ENCODE peak calls at places on chromosomes 12 and 14, in eight cellular contexts. W is WTC11; T is Panc1; C is PC-3; M is heart left ventricle; N is dorsolateral prefrontal cortex; Y is activated CD8-positive, alpha-beta T cell treated with anti-CD3 and anti-CD28 coated beads for 36 hours; U is uterus. V is an unnamed sample.

GRCh38 chr12:101235686-101236085 is 25.6 kb upstream of the SLC5A8 start:
- DNase-seq in M (no peak), N (no peak), T (no peak), U (no peak), Y (no peak), C (no peak), W (no peak), V (no peak)

GRCh38 chr12:15525414-15525813 is 203.1 kb downstream of the PTPRO start:
- DNase-seq in C (no peak), T (no peak), W (no peak), Y (no peak), U (no peak), M (no peak), N (no peak), V (no peak)

GRCh38 chr12:21894792-21895392 is 46.3 kb downstream of the ABCC9 start:
- DNase-seq in M (no peak), Y (no peak), C (no peak), U (no peak), N (no peak), W (no peak), T (no peak), V (no peak)

GRCh38 chr12:129676411-129676810 is 227.4 kb downstream of the TMEM132D start:
- DNase-seq in T (no peak), U (no peak), C (no peak), M (no peak), N (peak), W (no peak), Y (no peak), V (no peak)

GRCh38 chr14:66359500-66359899 is 126.7 kb upstream of the CCDC196 start:
- DNase-seq in W (no peak), U (peak), N (no peak), M (no peak), T (no peak), C (peak), Y (peak), V (peak)

GRCh38 chr14:28765169-28765906 is 1.2 kb upstream of the FOXG1 start:
- DNase-seq in M (no peak), U (no peak), W (no peak), Y (no peak), C (no peak), N (no peak), T (no peak), V (no peak)

GRCh38 chr12:108611884-108612415 is 14.1 kb upstream of the TMEM119 start:
- DNase-seq in T (no peak), Y (peak), W (peak), C (peak), M (no peak), N (no peak), U (no peak), V (peak)

GRCh38 chr12:42003031-42003430 is 141.6 kb downstream of the GXYLT1 start:
- DNase-seq in N (no peak), M (no peak), T (no peak), Y (no peak), W (no peak), U (no peak), C (no peak), V (no peak)

GRCh38 chr14:81613341-81614045 is 79.8 kb upstream of the SEL1L start:
- DNase-seq in N (no peak), C (no peak), M (no peak), W (no peak), T (no peak), Y (no peak), U (no peak), V (no peak)

GRCh38 chr12:104649217-104649834 is 192.6 kb downstream of the CHST11 start:
- DNase-seq in U (no peak), Y (no peak), M (no peak), T (no peak), N (no peak), W (no peak), C (no peak), V (no peak)

GRCh38 chr14:105168496-105168978 is at the start of gene JAG2:
- DNase-seq in T (no peak), U (no peak), C (peak), M (peak), N (no peak), W (peak), Y (peak), V (no peak)

GRCh38 chr12:28583771-28584261 is 393.6 kb downstream of the CCDC91 start:
- DNase-seq in W (no peak), U (no peak), T (no peak), C (peak), N (no peak), M (no peak), Y (no peak), V (no peak)

GRCh38 chr12:8045952-8046944 is 13.7 kb downstream of the FOXJ2 start:
- DNase-seq in C (peak), M (peak), W (peak), Y (peak), T (peak), N (peak), U (peak), V (peak)

GRCh38 chr12:109358154-109358869 is 10.6 kb downstream of the MYO1H start:
- DNase-seq in Y (peak), M (no peak), N (no peak), U (no peak), T (no peak), W (no peak), C (no peak), V (no peak)

GRCh38 chr12:1879633-1880032 is 38.8 kb downstream of the CACNA2D4 start:
- DNase-seq in U (no peak), C (no peak), M (no peak), W (no peak), Y (no peak), T (no peak), N (no peak), V (no peak)

GRCh38 chr12:94798107-94798506 is 147.8 kb upstream of the TMCC3 start:
- DNase-seq in N (no peak), U (no peak), W (no peak), C (no peak), Y (no peak), T (no peak), M (no peak), V (no peak)

GRCh38 chr12:124537525-124538193 is 29.8 kb downstream of the NCOR2 start:
- DNase-seq in T (no peak), N (peak), M (peak), C (no peak), U (no peak), W (no peak), Y (no peak), V (no peak)

GRCh38 chr14:50804181-50804721 is 26.7 kb downstream of the NIN start:
- DNase-seq in M (no peak), U (no peak), T (no peak), N (no peak), W (no peak), C (no peak), Y (no peak), V (no peak)

GRCh38 chr12:64142382-64142781 is 79.7 kb downstream of the KICS2 start:
- DNase-seq in N (no peak), M (no peak), Y (no peak), C (no peak), U (no peak), W (no peak), T (no peak), V (no peak)

GRCh38 chr14:99513946-99514551 is 32.8 kb downstream of the CCNK start:
- DNase-seq in M (peak), Y (no peak), T (no peak), U (no peak), N (peak), C (no peak), W (peak), V (no peak)

GRCh38 chr14:57266060-57266459 is 2.6 kb downstream of the EXOC5 start:
- DNase-seq in N (no peak), U (no peak), W (no peak), M (no peak), C (peak), Y (no peak), T (no peak), V (no peak)

GRCh38 chr14:78254911-78255431 is 84.8 kb downstream of the NRXN3 start:
- DNase-seq in W (no peak), M (no peak), T (no peak), Y (peak), N (no peak), C (peak), U (no peak), V (no peak)

GRCh38 chr12:49014547-49014946 is 4.0 kb downstream of the PRKAG1 start:
- DNase-seq in N (no peak), M (peak), T (no peak), Y (no peak), C (peak), U (no peak), W (no peak), V (no peak)

GRCh38 chr14:101077511-101078074 is 174.1 kb upstream of the RTL1 start:
- DNase-seq in U (no peak), T (no peak), C (no peak), N (peak), M (no peak), W (peak), Y (peak), V (peak)

GRCh38 chr12:93847517-93848452 is 170.6 kb downstream of the CRADD start:
- DNase-seq in M (no peak), W (no peak), U (no peak), C (no peak), T (no peak), Y (no peak), N (no peak), V (no peak)

GRCh38 chr14:68987653-68988036 is 8.5 kb upstream of the ACTN1 start:
- DNase-seq in C (no peak), W (peak), Y (no peak), M (no peak), T (no peak), N (no peak), U (no peak), V (no peak)

GRCh38 chr14:65263161-65263788 is 149.3 kb upstream of the FUT8 start:
- DNase-seq in C (peak), U (no peak), W (no peak), T (no peak), Y (no peak), M (no peak), N (no peak), V (no peak)

GRCh38 chr14:68283378-68284123 is 464.0 kb downstream of the RAD51B start:
- DNase-seq in W (no peak), Y (peak), M (no peak), T (no peak), N (no peak), C (no peak), U (no peak), V (no peak)

GRCh38 chr12:4227046-4227445 is 46.5 kb upstream of the CCND2 start:
- DNase-seq in W (no peak), C (no peak), M (no peak), Y (no peak), N (no peak), T (no peak), U (no peak), V (no peak)

GRCh38 chr14:40847496-40847895 is 759.2 kb upstream of the LRFN5 start:
- DNase-seq in Y (no peak), M (no peak), N (no peak), U (no peak), T (no peak), W (no peak), C (peak), V (no peak)

DNA sequence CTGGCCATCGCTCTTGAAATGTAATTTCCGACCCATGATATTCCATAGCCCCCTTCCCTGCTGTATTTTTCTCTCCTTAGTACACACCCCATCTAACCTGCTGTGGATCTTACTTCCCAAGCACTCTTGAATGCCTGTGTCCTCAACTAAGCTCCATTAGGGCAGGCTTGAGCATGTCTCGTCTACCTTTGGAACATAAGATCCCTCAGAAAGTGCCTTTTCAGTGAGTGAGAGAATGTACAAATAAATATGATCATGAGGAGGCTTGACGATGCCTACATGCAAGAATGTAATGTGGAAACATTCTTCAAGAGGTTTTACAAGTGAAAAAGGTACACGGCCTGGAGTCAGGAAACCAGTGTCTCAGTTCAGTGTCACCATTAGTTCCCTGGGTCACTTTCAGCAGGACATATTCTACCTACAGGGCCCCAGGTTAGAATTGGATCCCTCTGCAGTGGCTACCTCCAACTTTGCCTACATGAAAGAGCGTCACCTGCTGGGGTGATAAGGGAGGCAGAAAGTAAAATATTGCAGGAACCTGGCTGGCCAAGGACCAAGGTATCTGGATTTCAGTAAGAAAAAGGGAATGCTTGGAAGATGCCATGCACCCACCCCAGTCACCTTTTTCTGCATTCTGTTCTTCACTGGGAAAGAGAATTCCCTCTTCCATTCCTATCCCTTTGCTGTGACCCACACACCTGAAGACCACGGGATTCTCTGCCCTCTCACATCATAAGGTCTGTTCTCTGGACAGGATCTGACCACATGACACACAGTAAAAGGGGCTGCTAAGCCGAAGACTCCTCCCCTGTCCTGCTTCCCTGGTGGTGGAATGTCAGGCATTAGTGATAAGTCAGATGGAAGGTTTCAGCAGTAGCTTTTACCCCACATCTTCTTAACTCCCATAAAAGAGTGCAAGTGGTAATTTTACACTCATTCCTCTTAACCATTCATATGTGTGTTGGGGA is 24.6 kb upstream of the SERPINA1 start:
- DNase-seq in N (no peak), U (no peak), Y (no peak), M (no peak), W (peak), C (peak), T (no peak), V (no peak)
- TF ChIP-seq CTCF in N (no peak), U (no peak), Y (no peak), M (no peak), W (no peak), C (peak), T (peak), V (no peak)

GRCh38 chr12:499837-500458 is 40.2 kb downstream of the B4GALNT3 start:
- DNase-seq in U (no peak), M (peak), T (no peak), Y (no peak), N (no peak), W (no peak), C (no peak), V (no peak)
- TF ChIP-seq CTCF in U (no peak), M (peak), T (no peak), Y (no peak), N (peak), W (no peak), C (no peak), V (no peak)

GRCh38 chr12:32390572-32391219 is 8.7 kb upstream of the FGD4 start:
- DNase-seq in T (no peak), C (no peak), M (peak), N (no peak), W (peak), U (no peak), Y (peak), V (no peak)
- TF ChIP-seq CTCF in T (no peak), C (no peak), M (no peak), N (no peak), W (no peak), U (no peak), Y (no peak), V (no peak)

DNA sequence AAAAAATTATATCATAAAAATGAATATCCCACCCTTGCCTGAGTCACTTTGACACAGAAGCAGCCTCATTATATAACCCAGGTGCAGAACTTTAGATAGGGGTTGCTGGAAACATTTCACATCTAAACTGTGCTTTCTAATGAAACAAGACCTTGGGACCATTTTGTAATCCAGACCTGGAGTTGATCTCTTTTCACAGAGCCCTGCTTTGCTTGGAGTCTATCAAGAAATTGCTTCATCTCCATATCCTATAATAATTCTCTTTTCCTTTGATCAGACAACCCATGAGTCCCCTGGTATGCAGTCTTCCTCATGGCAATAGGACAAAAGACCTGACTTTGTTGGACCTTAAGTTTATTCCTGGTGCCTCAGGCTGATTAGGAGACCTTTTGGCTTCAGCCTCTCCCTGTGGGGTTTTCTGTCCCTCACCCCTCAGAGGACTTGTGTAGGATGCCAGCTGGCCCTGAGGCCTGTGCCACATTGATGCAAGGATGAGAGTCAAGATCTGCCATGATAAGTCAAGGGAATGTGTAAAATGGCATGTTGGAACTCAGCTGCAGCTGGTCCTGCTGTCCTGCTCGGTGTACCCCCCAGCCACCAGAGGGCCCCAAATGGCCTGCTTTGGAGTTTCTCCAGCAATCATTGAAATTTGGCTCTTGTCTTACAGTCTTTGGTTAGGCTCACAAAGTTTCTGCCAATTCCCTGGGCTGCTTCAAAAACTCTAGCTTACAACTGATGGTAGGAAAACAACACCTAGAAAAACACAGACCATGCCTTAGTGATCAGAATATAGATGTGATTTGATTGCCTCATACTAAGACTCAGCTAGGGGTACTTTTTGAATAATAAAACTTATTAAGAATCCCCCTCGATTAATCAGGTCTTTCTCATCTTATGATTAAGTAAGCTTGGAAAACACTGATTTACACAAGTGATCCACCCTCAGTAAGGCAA is 76.6 kb downstream of the HSD17B6 start:
- DNase-seq in N (peak), C (peak), Y (peak), U (no peak), M (peak), W (peak), T (peak), V (peak)
- TF ChIP-seq CTCF in N (peak), C (peak), Y (peak), U (no peak), M (peak), W (peak), T (peak), V (peak)

V was measured in neural crest cell.